ENCODE peak calls at places on chromosomes 11 and 22, in four cellular contexts. C is AG04450, U is cardiac fibroblast, P is mammary epithelial cell. Z is an unnamed sample.

GRCh38 chr11:67240575-67241389 is 25.5 kb upstream of the GRK2 start:
- DNase-seq in C (peak; percentile 38), U (peak; percentile 84), P (peak; percentile 85), Z (peak; percentile 77)

GRCh38 chr11:128532571-128533091 is 54.7 kb downstream of the ETS1 start:
- DNase-seq in C (no peak), U (no peak), P (no peak), Z (no peak)

GRCh38 chr11:63937713-63938480 is 905 bp upstream of the NAA40 start:
- DNase-seq in C (no peak), U (no peak), P (no peak), Z (no peak)

GRCh38 chr22:17237031-17237668 is 17.9 kb upstream of the ADA2 start:
- DNase-seq in C (no peak), U (no peak), P (no peak), Z (no peak)

GRCh38 chr11:75867778-75868374 is 52.9 kb downstream of the UVRAG start:
- DNase-seq in C (peak; percentile 23), U (peak; percentile 74), P (peak; percentile 11), Z (peak; percentile 61)

GRCh38 chr22:22111267-22111751 is 128.7 kb upstream of the TOP3B start:
- DNase-seq in C (peak; percentile 77), U (peak; percentile 90), P (peak; percentile 98), Z (peak; percentile 99)

GRCh38 chr11:86676533-86677154 is 4.2 kb upstream of the ME3 start:
- DNase-seq in C (no peak), U (peak; percentile 42), P (no peak), Z (peak; percentile 59)

GRCh38 chr11:12746593-12747097 is 72.4 kb downstream of the TEAD1 start:
- DNase-seq in C (peak; percentile 84), U (peak; percentile 83), P (peak; percentile 80), Z (peak; percentile 81)

GRCh38 chr22:48358886-48359612 is 1468.6 kb downstream of the BRD1 start:
- DNase-seq in C (no peak), U (no peak), P (no peak), Z (no peak)

GRCh38 chr22:42324991-42325710 is 54.7 kb upstream of the TCF20 start:
- DNase-seq in C (no peak), U (no peak), P (no peak), Z (no peak)

GRCh38 chr11:133955945-133956421 is 785 bp downstream of the IGSF9B start:
- DNase-seq in C (no peak), U (no peak), P (no peak), Z (no peak)

GRCh38 chr11:85813721-85814120 is 2.8 kb upstream of the SYTL2 start:
- DNase-seq in C (no peak), U (no peak), P (no peak), Z (peak; percentile 27)

GRCh38 chr22:26893711-26894110 is 236.3 kb downstream of the MIAT start:
- DNase-seq in C (no peak), U (no peak), P (no peak), Z (no peak)

GRCh38 chr11:120061036-120061760 is 76.7 kb downstream of the TRIM29 start:
- DNase-seq in C (no peak), U (no peak), P (peak; percentile 12), Z (peak; percentile 20)

GRCh38 chr11:13208921-13209320 is 68.7 kb upstream of the BMAL1 start:
- DNase-seq in C (no peak), U (no peak), P (no peak), Z (no peak)

GRCh38 chr11:10493041-10493663 is 38.1 kb downstream of the AMPD3 start:
- DNase-seq in C (no peak), U (no peak), P (no peak), Z (no peak)

GRCh38 chr11:105000167-105000566 is 22.8 kb downstream of the CASP5 start:
- DNase-seq in C (no peak), U (peak; percentile 20), P (peak; percentile 8), Z (peak; percentile 6)

GRCh38 chr11:44300881-44301855 is 8.8 kb downstream of the ALX4 start:
- DNase-seq in C (no peak), U (peak; percentile 31), P (no peak), Z (no peak)

GRCh38 chr11:33257160-33257896 is at the start of gene HIPK3:
- DNase-seq in C (no peak), U (peak; percentile 72), P (peak; percentile 71), Z (peak; percentile 77)

GRCh38 chr11:110425751-110426545 is 3.8 kb upstream of the FDX1 start:
- DNase-seq in C (peak; percentile 49), U (peak; percentile 46), P (no peak), Z (peak; percentile 12)

GRCh38 chr22:28023036-28023435 is 104.0 kb upstream of the PITPNB start:
- DNase-seq in C (no peak), U (no peak), P (no peak), Z (no peak)

GRCh38 chr22:23754220-23754919 is at the start of gene VPREB3:
- DNase-seq in C (no peak), U (no peak), P (no peak), Z (no peak)

GRCh38 chr11:35166369-35167360 is 27.7 kb downstream of the CD44 start:
- DNase-seq in C (no peak), U (peak; percentile 96), P (peak; percentile 98), Z (peak; percentile 98)

GRCh38 chr11:102581091-102581490 is 44.0 kb downstream of the MMP20 start:
- DNase-seq in C (no peak), U (no peak), P (no peak), Z (no peak)

GRCh38 chr22:47002692-47003091 is 240.2 kb downstream of the TBC1D22A start:
- DNase-seq in C (no peak), U (no peak), P (no peak), Z (no peak)

GRCh38 chr22:48948575-48949170 is 879.0 kb downstream of the BRD1 start:
- DNase-seq in C (no peak), U (no peak), P (no peak), Z (no peak)

GRCh38 chr22:41215926-41216325 is 10.8 kb downstream of the L3MBTL2 start:
- DNase-seq in C (no peak), U (no peak), P (no peak), Z (no peak)

GRCh38 chr22:41222846-41223507 is 17.8 kb downstream of the CHADL start:
- DNase-seq in C (no peak), U (no peak), P (no peak), Z (no peak)

GRCh38 chr22:41215409-41215808 is 10.3 kb downstream of the L3MBTL2 start:
- DNase-seq in C (no peak), U (no peak), P (no peak), Z (no peak)

GRCh38 chr22:41217553-41218157 is 12.5 kb downstream of the L3MBTL2 start:
- DNase-seq in C (peak; percentile 66), U (peak; percentile 93), P (no peak), Z (peak; percentile 87)

GRCh38 chr22:41216984-41217383 is 11.9 kb downstream of the L3MBTL2 start:
- DNase-seq in C (peak; percentile 26), U (peak; percentile 40), P (no peak), Z (peak; percentile 28)
- H3K4me3 ChIP-seq in C (peak overlapping the region; percentile 11), U (peak overlapping the region; percentile 40), P (no peak overlapping the region), Z (no peak overlapping the region)

GRCh38 chr22:39241632-39242388 is 3.0 kb downstream of the PDGFB start:
- DNase-seq in C (no peak), U (no peak), P (no peak), Z (no peak)

GRCh38 chr22:39242809-39243442 is 1.9 kb downstream of the PDGFB start:
- DNase-seq in C (no peak), U (peak; percentile 33), P (peak; percentile 67), Z (peak; percentile 54)

GRCh38 chr22:39240841-39241631 is 3.7 kb downstream of the PDGFB start:
- DNase-seq in C (no peak), U (peak; percentile 25), P (peak; percentile 31), Z (peak; percentile 76)

GRCh38 chr22:39243443-39244072 is 1.2 kb downstream of the PDGFB start:
- DNase-seq in C (no peak), U (no peak), P (peak; percentile 56), Z (peak; percentile 52)

DNA sequence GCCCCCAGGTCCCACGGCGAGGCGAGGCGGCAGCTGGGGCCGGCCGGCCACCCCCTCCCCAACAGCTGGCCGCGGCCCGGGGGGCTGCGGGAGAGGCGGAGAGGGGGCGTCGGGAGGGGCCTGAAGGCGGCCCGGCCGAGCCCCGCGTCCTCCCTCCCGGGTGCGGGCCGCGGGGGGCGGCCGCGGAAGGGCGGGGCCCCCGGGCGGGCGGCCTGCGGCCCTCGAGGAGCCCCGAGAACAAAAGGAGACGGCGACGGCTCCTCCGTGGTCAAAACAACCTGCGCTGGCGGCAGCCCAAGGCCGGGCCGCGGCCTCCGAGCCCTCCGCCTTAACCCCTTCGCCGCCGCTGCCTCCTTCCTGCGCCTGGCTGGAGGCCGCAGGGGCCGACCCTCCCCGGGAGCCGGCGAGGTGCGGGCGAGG is 2.4 kb downstream of the PDGFB start:
- DNase-seq in C (no peak), U (no peak), P (no peak), Z (no peak)
- H3K4me3 ChIP-seq in C (no peak overlapping the region), U (peak overlapping the region; percentile 65), P (peak overlapping the region; percentile 74), Z (peak overlapping the region; percentile 58)

GRCh38 chr11:7251836-7252682 is at the start of gene SYT9:
- DNase-seq in C (no peak), U (peak; percentile 29), P (peak; percentile 43), Z (peak; percentile 54)
- H3K4me3 ChIP-seq in C (peak within 1 kb of the TSS; percentile 42), U (peak within 1 kb of the TSS; percentile 55), P (peak within 1 kb of the TSS; percentile 50), Z (peak within 1 kb of the TSS; percentile 26)

DNA sequence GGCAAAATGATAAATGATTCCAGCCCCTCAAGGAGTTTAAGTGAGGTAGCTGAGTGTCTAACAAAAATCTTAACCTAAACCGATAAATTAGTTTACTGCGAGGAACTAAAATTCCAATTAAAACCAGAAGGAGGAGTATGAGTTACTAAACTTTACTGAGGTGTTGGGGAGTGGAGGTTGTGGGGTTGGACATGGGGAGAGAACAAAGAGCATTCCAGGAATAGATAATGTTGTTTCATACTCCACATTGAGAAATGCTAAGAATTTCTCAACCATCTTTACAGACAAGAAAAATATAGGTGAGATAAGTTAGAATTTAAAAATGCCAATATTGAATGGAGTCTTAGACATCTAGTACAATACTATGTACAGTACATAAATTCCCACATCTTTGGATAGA is 488.6 kb downstream of the METTL15 start:
- DNase-seq in C (no peak), U (peak; percentile 20), P (no peak), Z (no peak)
- H3K4me3 ChIP-seq in C (no peak overlapping the region), U (no peak overlapping the region), P (no peak overlapping the region), Z (no peak overlapping the region)

DNA sequence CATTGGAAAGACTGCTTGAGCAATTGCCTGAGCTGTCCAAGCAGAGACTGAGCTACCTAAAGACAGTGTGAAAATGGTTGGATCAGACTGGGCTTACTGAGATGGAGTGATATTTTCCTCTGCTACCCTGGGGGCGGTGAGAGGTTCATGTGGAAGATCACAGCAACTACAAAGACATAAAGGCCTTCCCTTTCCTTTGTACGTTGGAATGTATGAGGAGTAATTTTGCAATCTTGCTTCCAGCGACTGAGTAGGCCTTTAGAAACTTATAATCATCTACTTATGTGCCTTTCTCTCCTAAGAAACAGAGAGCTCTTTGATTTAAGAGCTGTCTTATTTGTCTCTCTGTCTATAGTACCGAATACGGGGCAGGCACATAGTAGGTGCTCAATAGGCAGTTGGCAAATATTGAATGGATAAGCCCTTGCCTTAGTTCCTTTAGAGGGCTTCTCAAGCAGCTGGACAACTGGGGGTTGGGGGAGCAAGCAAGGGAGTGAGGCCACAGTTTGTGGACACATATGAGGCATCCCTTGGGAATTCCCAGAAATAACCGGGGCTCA is 2.4 kb upstream of the HEPACAM start:
- DNase-seq in C (no peak), U (no peak), P (no peak), Z (peak; percentile 34)
- H3K4me3 ChIP-seq in C (no peak overlapping the region), U (no peak overlapping the region), P (no peak overlapping the region), Z (no peak overlapping the region)

Z was measured in epithelial cell of esophagus.